ENCODE peak calls at places on chromosome 5, in six cellular contexts. G, L, R, B, S and U are unnamed samples.

GRCh38 chr5:127858116-127858784 is 155.1 kb downstream of the CCDC192 start:
- DNase-seq in B (no peak), G (no peak), L (no peak), R (no peak), S (no peak), U (peak)

GRCh38 chr5:35466746-35467145 is 150.9 kb upstream of the SPEF2 start:
- DNase-seq in B (no peak), L (no peak), S (no peak), G (no peak), R (no peak), U (no peak)

GRCh38 chr5:139383993-139384590 is 995 bp upstream of the SLC23A1 start:
- DNase-seq in G (no peak), B (no peak), L (no peak), R (no peak), S (no peak), U (no peak)

GRCh38 chr5:3394046-3394597 is 201.5 kb upstream of the IRX1 start:
- DNase-seq in R (no peak), G (no peak), L (no peak), B (no peak), S (no peak), U (no peak)

GRCh38 chr5:130164966-130165365 is 260.7 kb downstream of the CHSY3 start:
- DNase-seq in L (peak), B (no peak), R (no peak), S (no peak), G (no peak), U (no peak)

GRCh38 chr5:142364251-142365145 is 39.7 kb upstream of the SPRY4 start:
- DNase-seq in S (no peak), B (no peak), R (peak), L (no peak), G (peak), U (peak)

GRCh38 chr5:2750026-2750757 is 1.3 kb downstream of the IRX2 start:
- DNase-seq in G (no peak), B (no peak), R (no peak), L (no peak), S (no peak), U (no peak)

GRCh38 chr5:126516133-126516532 is 78.9 kb downstream of the ALDH7A1 start:
- DNase-seq in S (no peak), R (no peak), G (no peak), B (no peak), L (peak), U (no peak)

GRCh38 chr5:6578676-6579343 is 54.0 kb downstream of the NSUN2 start:
- DNase-seq in R (no peak), B (no peak), L (no peak), S (no peak), G (no peak), U (no peak)

GRCh38 chr5:163350083-163350482 is 87.3 kb upstream of the CCNG1 start:
- DNase-seq in R (no peak), B (no peak), L (peak), G (no peak), S (no peak), U (no peak)

GRCh38 chr5:139474815-139475791 is 4.3 kb downstream of the SMIM33 start:
- DNase-seq in B (peak), L (peak), R (no peak), S (peak), G (no peak), U (peak)

GRCh38 chr5:62093981-62094380 is 212.0 kb upstream of the KIF2A start:
- DNase-seq in L (peak), R (peak), S (no peak), B (no peak), G (no peak), U (peak)

GRCh38 chr5:93299596-93300308 is 281.3 kb downstream of the NR2F1-AS1 start:
- DNase-seq in B (no peak), L (no peak), R (no peak), S (no peak), G (no peak), U (no peak)

GRCh38 chr5:65446682-65447081 is 35.0 kb downstream of the ADAMTS6 start:
- DNase-seq in L (no peak), R (no peak), S (no peak), G (no peak), B (no peak), U (no peak)

GRCh38 chr5:65440456-65440855 is 41.3 kb downstream of the ADAMTS6 start:
- DNase-seq in R (no peak), B (no peak), G (no peak), L (no peak), S (no peak), U (peak)

GRCh38 chr5:65441800-65442199 is 39.9 kb downstream of the ADAMTS6 start:
- DNase-seq in R (no peak), G (no peak), B (no peak), L (no peak), S (no peak), U (no peak)
- H3K4me3 ChIP-seq in R (no peak), G (no peak), B (no peak), L (no peak), S (no peak), U (no peak)

GRCh38 chr5:39422036-39422606 is 2.7 kb downstream of the DAB2 start:
- DNase-seq in R (no peak), S (no peak), G (no peak), L (no peak), B (no peak), U (no peak)
- H3K4me3 ChIP-seq in R (no peak), S (no peak), G (peak), L (peak), B (no peak), U (no peak)

GRCh38 chr5:1295650-1296037 is 776 bp upstream of the TERT start:
- DNase-seq in G (no peak), L (no peak), B (no peak), R (no peak), S (no peak), U (peak)

GRCh38 chr5:1292846-1293415 is 1.9 kb downstream of the TERT start:
- DNase-seq in S (no peak), L (no peak), G (no peak), B (no peak), R (no peak), U (peak)

GRCh38 chr5:1293416-1293996 is 1.4 kb downstream of the TERT start:
- DNase-seq in G (no peak), S (no peak), R (no peak), L (no peak), B (no peak), U (peak)

GRCh38 chr5:1293997-1294838 is 650 bp downstream of the TERT start:
- DNase-seq in R (no peak), G (no peak), L (no peak), B (no peak), S (no peak), U (peak)

GRCh38 chr5:1294839-1295649 is at the start of gene TERT:
- DNase-seq in S (peak), B (no peak), R (no peak), L (no peak), G (no peak), U (peak)
- H3K4me3 ChIP-seq in S (no peak), B (no peak), R (no peak), L (no peak), G (no peak), U (no peak)

GRCh38 chr5:110653231-110653970 is 73.1 kb downstream of the TMEM232 start:
- DNase-seq in S (no peak), R (no peak), B (no peak), G (no peak), L (no peak), U (no peak)

DNA sequence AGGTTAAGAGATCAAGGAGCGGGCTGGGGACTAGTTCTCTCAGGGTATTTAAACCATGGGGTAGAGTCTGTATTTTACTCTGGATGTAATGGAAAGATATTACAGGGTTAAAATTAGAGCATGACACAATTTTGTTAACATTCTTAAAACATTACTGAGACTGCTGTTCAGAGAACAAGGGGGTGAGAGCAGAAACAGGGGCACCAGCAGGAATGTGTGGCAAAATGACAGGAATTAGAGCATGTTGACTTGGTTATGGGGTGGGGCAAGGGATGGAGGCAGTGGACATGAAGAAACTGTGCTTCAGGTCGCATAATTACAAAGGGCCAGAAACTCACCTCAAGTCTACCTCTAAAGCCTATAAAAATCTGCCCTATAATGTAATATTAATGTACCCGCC is 75.0 kb downstream of the TMEM232 start:
- DNase-seq in L (peak), B (no peak), G (no peak), S (no peak), R (no peak), U (no peak)
- H3K4me3 ChIP-seq in L (no peak), B (no peak), G (no peak), S (no peak), R (no peak), U (no peak)

GRCh38 chr5:5046680-5047502 is 93.2 kb upstream of the ADAMTS16 start:
- DNase-seq in G (no peak), R (peak), L (no peak), S (no peak), B (no peak), U (no peak)

GRCh38 chr5:5055708-5056107 is 84.4 kb upstream of the ADAMTS16 start:
- DNase-seq in G (no peak), R (no peak), B (no peak), L (no peak), S (no peak), U (no peak)

DNA sequence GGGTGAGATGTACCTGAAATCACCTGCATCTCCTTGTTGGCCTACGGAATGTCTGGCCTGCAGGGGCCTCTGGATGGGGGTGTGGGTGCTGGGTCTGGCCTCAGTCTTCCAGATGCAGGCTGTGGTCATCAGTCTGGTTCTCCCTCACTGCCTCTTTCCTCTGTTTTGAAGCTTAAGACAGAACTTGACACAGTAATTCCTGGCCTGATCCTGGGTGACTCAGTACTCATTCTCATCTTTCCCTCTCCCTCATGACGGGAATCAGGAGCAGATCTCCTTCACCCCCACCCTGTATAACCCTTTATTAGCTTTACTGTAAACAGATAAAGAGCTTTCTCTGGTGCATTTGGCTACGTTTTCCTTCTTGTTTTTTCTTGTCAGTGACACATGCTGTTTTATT is 89.3 kb upstream of the ADAMTS16 start:
- DNase-seq in R (no peak), S (no peak), G (no peak), B (no peak), L (no peak), U (no peak)
- H3K4me3 ChIP-seq in R (no peak), S (no peak), G (no peak), B (no peak), L (no peak), U (no peak)

GRCh38 chr5:137734962-137735530 is 843 bp downstream of the KLHL3 start:
- DNase-seq in G (no peak), R (no peak), L (peak), B (peak), S (no peak), U (peak)

GRCh38 chr5:137733011-137733410 is 2.9 kb downstream of the KLHL3 start:
- DNase-seq in R (no peak), L (no peak), B (no peak), S (no peak), G (no peak), U (no peak)

GRCh38 chr5:137735531-137736284 is at the start of gene KLHL3:
- DNase-seq in B (peak), S (peak), G (no peak), L (peak), R (peak), U (peak)

GRCh38 chr5:137731201-137731600 is 4.7 kb downstream of the KLHL3 start:
- DNase-seq in L (no peak), G (no peak), B (no peak), S (no peak), R (no peak), U (no peak)

GRCh38 chr5:137733922-137734695 is 1.8 kb downstream of the KLHL3 start:
- DNase-seq in S (peak), G (no peak), B (no peak), L (no peak), R (no peak), U (no peak)
- H3K4me3 ChIP-seq in S (peak), G (peak), B (no peak), L (no peak), R (no peak), U (no peak)